ENCODE peak calls at places on chromosomes 4 and X, in nine cellular contexts. One of them, this sample, is unnamed.

GRCh38 chrX:18574591-18574990 is 97.3 kb downstream of the RS1 start:
- DNase-seq in stimulated activated CD8-positive, alpha-beta memory T cell treated with anti-CD3 and anti-CD28 coated beads, Interleukin-12 subunit alpha, Interleukin-12 subunit beta, amount 100 ng/mL, for 1 hour: no peak
- DNase-seq in type B pancreatic cell: no peak
- DNase-seq in OCI-LY7: no peak
- DNase-seq in iPS-NIHi11: no peak
- DNase-seq in head of caudate nucleus: no peak
- DNase-seq in COR-L47: no peak
- DNase-seq in stimulated activated CD4-positive, alpha-beta T cell treated with anti-CD3 and anti-CD28 coated beads, Interleukin-12 subunit alpha, Interleukin-12 subunit beta, amount 100 ng/mL, for 48 hours: no peak
- DNase-seq in naive B cell: no peak
- DNase-seq in this sample: no peak

GRCh38 chrX:508163-508562 is 121.5 kb upstream of the PPP2R3B start:
- DNase-seq in type B pancreatic cell: no peak
- DNase-seq in naive B cell: no peak
- DNase-seq in stimulated activated CD8-positive, alpha-beta memory T cell treated with anti-CD3 and anti-CD28 coated beads, Interleukin-12 subunit alpha, Interleukin-12 subunit beta, amount 100 ng/mL, for 1 hour: no peak
- DNase-seq in OCI-LY7: no peak
- DNase-seq in iPS-NIHi11: no peak
- DNase-seq in head of caudate nucleus: no peak
- DNase-seq in stimulated activated CD4-positive, alpha-beta T cell treated with anti-CD3 and anti-CD28 coated beads, Interleukin-12 subunit alpha, Interleukin-12 subunit beta, amount 100 ng/mL, for 48 hours: no peak
- DNase-seq in COR-L47: no peak
- DNase-seq in this sample: no peak

GRCh38 chr4:150573534-150573933 is 8.4 kb upstream of the MAB21L2 start:
- DNase-seq in naive B cell: no peak
- DNase-seq in stimulated activated CD4-positive, alpha-beta T cell treated with anti-CD3 and anti-CD28 coated beads, Interleukin-12 subunit alpha, Interleukin-12 subunit beta, amount 100 ng/mL, for 48 hours: no peak
- DNase-seq in head of caudate nucleus: no peak
- DNase-seq in iPS-NIHi11: no peak
- DNase-seq in OCI-LY7: no peak
- DNase-seq in COR-L47: no peak
- DNase-seq in type B pancreatic cell: no peak
- DNase-seq in stimulated activated CD8-positive, alpha-beta memory T cell treated with anti-CD3 and anti-CD28 coated beads, Interleukin-12 subunit alpha, Interleukin-12 subunit beta, amount 100 ng/mL, for 1 hour: no peak
- DNase-seq in this sample: no peak

GRCh38 chr4:1783011-1783410 is 10.1 kb upstream of the FGFR3 start:
- DNase-seq in head of caudate nucleus: no peak
- DNase-seq in stimulated activated CD4-positive, alpha-beta T cell treated with anti-CD3 and anti-CD28 coated beads, Interleukin-12 subunit alpha, Interleukin-12 subunit beta, amount 100 ng/mL, for 48 hours: no peak
- DNase-seq in type B pancreatic cell: no peak
- DNase-seq in OCI-LY7: no peak
- DNase-seq in iPS-NIHi11: no peak
- DNase-seq in stimulated activated CD8-positive, alpha-beta memory T cell treated with anti-CD3 and anti-CD28 coated beads, Interleukin-12 subunit alpha, Interleukin-12 subunit beta, amount 100 ng/mL, for 1 hour: no peak
- DNase-seq in naive B cell: no peak
- DNase-seq in COR-L47: no peak
- DNase-seq in this sample: no peak

GRCh38 chr4:98749206-98749605 is 90.8 kb upstream of the TSPAN5 start:
- DNase-seq in COR-L47: no peak
- DNase-seq in head of caudate nucleus: no peak
- DNase-seq in naive B cell: no peak
- DNase-seq in type B pancreatic cell: no peak
- DNase-seq in stimulated activated CD4-positive, alpha-beta T cell treated with anti-CD3 and anti-CD28 coated beads, Interleukin-12 subunit alpha, Interleukin-12 subunit beta, amount 100 ng/mL, for 48 hours: no peak
- DNase-seq in stimulated activated CD8-positive, alpha-beta memory T cell treated with anti-CD3 and anti-CD28 coated beads, Interleukin-12 subunit alpha, Interleukin-12 subunit beta, amount 100 ng/mL, for 1 hour: no peak
- DNase-seq in OCI-LY7: no peak
- DNase-seq in iPS-NIHi11: no peak
- DNase-seq in this sample: no peak

GRCh38 chrX:18354369-18355329 is at the start of gene SCML2:
- DNase-seq in naive B cell: peak; percentile 36
- DNase-seq in stimulated activated CD8-positive, alpha-beta memory T cell treated with anti-CD3 and anti-CD28 coated beads, Interleukin-12 subunit alpha, Interleukin-12 subunit beta, amount 100 ng/mL, for 1 hour: no peak
- DNase-seq in head of caudate nucleus: peak; percentile 66
- DNase-seq in OCI-LY7: peak; percentile 62
- DNase-seq in iPS-NIHi11: peak; percentile 60
- DNase-seq in type B pancreatic cell: peak; percentile 68
- DNase-seq in stimulated activated CD4-positive, alpha-beta T cell treated with anti-CD3 and anti-CD28 coated beads, Interleukin-12 subunit alpha, Interleukin-12 subunit beta, amount 100 ng/mL, for 48 hours: peak; percentile 0
- DNase-seq in COR-L47: no peak
- DNase-seq in this sample: peak; percentile 37

GRCh38 chrX:135112096-135112729 is 8.1 kb downstream of the ETDB start:
- DNase-seq in stimulated activated CD4-positive, alpha-beta T cell treated with anti-CD3 and anti-CD28 coated beads, Interleukin-12 subunit alpha, Interleukin-12 subunit beta, amount 100 ng/mL, for 48 hours: no peak
- DNase-seq in iPS-NIHi11: peak; percentile 17
- DNase-seq in head of caudate nucleus: no peak
- DNase-seq in OCI-LY7: peak; percentile 32
- DNase-seq in type B pancreatic cell: no peak
- DNase-seq in naive B cell: peak; percentile 37
- DNase-seq in COR-L47: no peak
- DNase-seq in stimulated activated CD8-positive, alpha-beta memory T cell treated with anti-CD3 and anti-CD28 coated beads, Interleukin-12 subunit alpha, Interleukin-12 subunit beta, amount 100 ng/mL, for 1 hour: peak; percentile 10
- DNase-seq in this sample: peak; percentile 46

GRCh38 chr4:125315571-125316390 is 1.0 kb downstream of the FAT4 start:
- DNase-seq in naive B cell: no peak
- DNase-seq in stimulated activated CD4-positive, alpha-beta T cell treated with anti-CD3 and anti-CD28 coated beads, Interleukin-12 subunit alpha, Interleukin-12 subunit beta, amount 100 ng/mL, for 48 hours: no peak
- DNase-seq in head of caudate nucleus: peak; percentile 72
- DNase-seq in OCI-LY7: no peak
- DNase-seq in iPS-NIHi11: peak; percentile 65
- DNase-seq in type B pancreatic cell: peak; percentile 81
- DNase-seq in COR-L47: peak; percentile 52
- DNase-seq in stimulated activated CD8-positive, alpha-beta memory T cell treated with anti-CD3 and anti-CD28 coated beads, Interleukin-12 subunit alpha, Interleukin-12 subunit beta, amount 100 ng/mL, for 1 hour: no peak
- DNase-seq in this sample: no peak

GRCh38 chr4:19913670-19914069 is 338.0 kb upstream of the SLIT2 start:
- DNase-seq in OCI-LY7: no peak
- DNase-seq in COR-L47: no peak
- DNase-seq in stimulated activated CD8-positive, alpha-beta memory T cell treated with anti-CD3 and anti-CD28 coated beads, Interleukin-12 subunit alpha, Interleukin-12 subunit beta, amount 100 ng/mL, for 1 hour: no peak
- DNase-seq in type B pancreatic cell: no peak
- DNase-seq in naive B cell: no peak
- DNase-seq in head of caudate nucleus: no peak
- DNase-seq in stimulated activated CD4-positive, alpha-beta T cell treated with anti-CD3 and anti-CD28 coated beads, Interleukin-12 subunit alpha, Interleukin-12 subunit beta, amount 100 ng/mL, for 48 hours: no peak
- DNase-seq in iPS-NIHi11: no peak
- DNase-seq in this sample: no peak

GRCh38 chr4:97309111-97309510 is 834.2 kb downstream of the STPG2 start:
- DNase-seq in iPS-NIHi11: no peak
- DNase-seq in type B pancreatic cell: no peak
- DNase-seq in OCI-LY7: no peak
- DNase-seq in stimulated activated CD4-positive, alpha-beta T cell treated with anti-CD3 and anti-CD28 coated beads, Interleukin-12 subunit alpha, Interleukin-12 subunit beta, amount 100 ng/mL, for 48 hours: no peak
- DNase-seq in naive B cell: no peak
- DNase-seq in head of caudate nucleus: no peak
- DNase-seq in stimulated activated CD8-positive, alpha-beta memory T cell treated with anti-CD3 and anti-CD28 coated beads, Interleukin-12 subunit alpha, Interleukin-12 subunit beta, amount 100 ng/mL, for 1 hour: no peak
- DNase-seq in COR-L47: no peak
- DNase-seq in this sample: no peak

GRCh38 chr4:53313510-53313909 is 52.4 kb downstream of the SCFD2 start:
- DNase-seq in type B pancreatic cell: no peak
- DNase-seq in iPS-NIHi11: peak; percentile 63
- DNase-seq in stimulated activated CD8-positive, alpha-beta memory T cell treated with anti-CD3 and anti-CD28 coated beads, Interleukin-12 subunit alpha, Interleukin-12 subunit beta, amount 100 ng/mL, for 1 hour: no peak
- DNase-seq in OCI-LY7: peak; percentile 21
- DNase-seq in naive B cell: no peak
- DNase-seq in head of caudate nucleus: peak; percentile 28
- DNase-seq in stimulated activated CD4-positive, alpha-beta T cell treated with anti-CD3 and anti-CD28 coated beads, Interleukin-12 subunit alpha, Interleukin-12 subunit beta, amount 100 ng/mL, for 48 hours: no peak
- DNase-seq in COR-L47: no peak
- DNase-seq in this sample: no peak

GRCh38 chr4:138535316-138535715 is 293.2 kb upstream of the SLC7A11 start:
- DNase-seq in stimulated activated CD8-positive, alpha-beta memory T cell treated with anti-CD3 and anti-CD28 coated beads, Interleukin-12 subunit alpha, Interleukin-12 subunit beta, amount 100 ng/mL, for 1 hour: no peak
- DNase-seq in naive B cell: no peak
- DNase-seq in OCI-LY7: no peak
- DNase-seq in COR-L47: no peak
- DNase-seq in head of caudate nucleus: no peak
- DNase-seq in iPS-NIHi11: no peak
- DNase-seq in stimulated activated CD4-positive, alpha-beta T cell treated with anti-CD3 and anti-CD28 coated beads, Interleukin-12 subunit alpha, Interleukin-12 subunit beta, amount 100 ng/mL, for 48 hours: no peak
- DNase-seq in type B pancreatic cell: no peak
- DNase-seq in this sample: no peak

GRCh38 chr4:122588453-122589238 is 32.2 kb downstream of the IL21 start:
- DNase-seq in stimulated activated CD8-positive, alpha-beta memory T cell treated with anti-CD3 and anti-CD28 coated beads, Interleukin-12 subunit alpha, Interleukin-12 subunit beta, amount 100 ng/mL, for 1 hour: no peak
- DNase-seq in naive B cell: no peak
- DNase-seq in head of caudate nucleus: no peak
- DNase-seq in type B pancreatic cell: no peak
- DNase-seq in COR-L47: no peak
- DNase-seq in OCI-LY7: no peak
- DNase-seq in iPS-NIHi11: no peak
- DNase-seq in stimulated activated CD4-positive, alpha-beta T cell treated with anti-CD3 and anti-CD28 coated beads, Interleukin-12 subunit alpha, Interleukin-12 subunit beta, amount 100 ng/mL, for 48 hours: no peak
- DNase-seq in this sample: no peak

GRCh38 chrX:114635986-114636385 is 52.1 kb downstream of the HTR2C start:
- DNase-seq in OCI-LY7: no peak
- DNase-seq in stimulated activated CD8-positive, alpha-beta memory T cell treated with anti-CD3 and anti-CD28 coated beads, Interleukin-12 subunit alpha, Interleukin-12 subunit beta, amount 100 ng/mL, for 1 hour: no peak
- DNase-seq in head of caudate nucleus: no peak
- DNase-seq in stimulated activated CD4-positive, alpha-beta T cell treated with anti-CD3 and anti-CD28 coated beads, Interleukin-12 subunit alpha, Interleukin-12 subunit beta, amount 100 ng/mL, for 48 hours: no peak
- DNase-seq in COR-L47: no peak
- DNase-seq in type B pancreatic cell: no peak
- DNase-seq in naive B cell: no peak
- DNase-seq in iPS-NIHi11: no peak
- DNase-seq in this sample: no peak

This sample was measured in GM12865.